ENCODE peak calls at places on chromosome 14, in four cellular contexts. T, Y, N and M are unnamed samples.

GRCh38 chr14:74980746-74981661 is 21.7 kb upstream of the EIF2B2 start:
- DNase-seq in T (no peak), Y (peak; percentile 90), N (no peak), M (no peak)

GRCh38 chr14:49598182-49598478 is 610 bp upstream of the LRR1 start:
- DNase-seq in T (no peak), Y (no peak), N (no peak), M (no peak)

GRCh38 chr14:66496188-66496807 is 10.1 kb downstream of the CCDC196 start:
- DNase-seq in T (no peak), Y (no peak), N (no peak), M (no peak)

GRCh38 chr14:89029961-89030694 is 205.7 kb downstream of the TTC8 start:
- DNase-seq in T (no peak), Y (no peak), N (no peak), M (no peak)

GRCh38 chr14:69693823-69694729 is 72.9 kb upstream of the SRSF5 start:
- DNase-seq in T (no peak), Y (peak; percentile 82), N (no peak), M (no peak)

GRCh38 chr14:90521121-90521929 is 124.5 kb downstream of the CALM1 start:
- DNase-seq in T (no peak), Y (no peak), N (no peak), M (no peak)

GRCh38 chr14:93748208-93749080 is 39.8 kb downstream of the PRIMA1 start:
- DNase-seq in T (no peak), Y (no peak), N (no peak), M (no peak)

GRCh38 chr14:86022031-86022629 is 492.2 kb downstream of the FLRT2 start:
- DNase-seq in T (no peak), Y (no peak), N (no peak), M (no peak)

GRCh38 chr14:101731187-101732080 is 30.1 kb upstream of the PPP2R5C start:
- DNase-seq in T (peak; percentile 90), Y (peak; percentile 90), N (peak; percentile 85), M (peak; percentile 82)

GRCh38 chr14:80705241-80705980 is 236.1 kb downstream of the CEP128 start:
- DNase-seq in T (no peak), Y (no peak), N (no peak), M (no peak)

GRCh38 chr14:50967719-50968266 is 23.5 kb upstream of the PYGL start:
- DNase-seq in T (no peak), Y (no peak), N (no peak), M (no peak)

GRCh38 chr14:105208738-105209075 is 27.6 kb upstream of the NUDT14 start:
- DNase-seq in T (no peak), Y (no peak), N (no peak), M (no peak)

GRCh38 chr14:50910495-50911420 is 33.5 kb downstream of the PYGL start:
- DNase-seq in T (no peak), Y (peak; percentile 68), N (no peak), M (no peak)

GRCh38 chr14:29712586-29712985 is 215.1 kb downstream of the PRKD1 start:
- DNase-seq in T (no peak), Y (no peak), N (no peak), M (no peak)

GRCh38 chr14:105322791-105323556 is 8.4 kb downstream of the PACS2 start:
- DNase-seq in T (no peak), Y (peak; percentile 32), N (no peak), M (no peak)

GRCh38 chr14:102666635-102667034 is 74.2 kb downstream of the RCOR1 start:
- DNase-seq in T (no peak), Y (no peak), N (no peak), M (no peak)

GRCh38 chr14:103847954-103848719 is 762 bp upstream of the PPP1R13B start:
- DNase-seq in T (peak; percentile 76), Y (peak; percentile 86), N (peak; percentile 60), M (no peak)

GRCh38 chr14:41607966-41608663 is 1.4 kb downstream of the LRFN5 start:
- DNase-seq in T (no peak), Y (peak; percentile 71), N (no peak), M (no peak)

GRCh38 chr14:96062010-96062409 is 22.8 kb downstream of the C14orf132 start:
- DNase-seq in T (no peak), Y (peak; percentile 44), N (no peak), M (no peak)

GRCh38 chr14:26761532-26761931 is 163.7 kb upstream of the NOVA1 start:
- DNase-seq in T (no peak), Y (no peak), N (no peak), M (no peak)

GRCh38 chr14:103014466-103015319 is 42.7 kb downstream of the CDC42BPB start:
- DNase-seq in T (no peak), Y (peak; percentile 64), N (no peak), M (no peak)

GRCh38 chr14:88473791-88474190 is 81.0 kb downstream of the PTPN21 start:
- DNase-seq in T (no peak), Y (no peak), N (no peak), M (no peak)

GRCh38 chr14:101078105-101078891 is 174.8 kb upstream of the RTL1 start:
- DNase-seq in T (peak; percentile 30), Y (peak; percentile 38), N (no peak), M (no peak)

GRCh38 chr14:101066826-101067508 is 163.4 kb upstream of the RTL1 start:
- DNase-seq in T (peak; percentile 46), Y (peak; percentile 16), N (peak; percentile 1), M (no peak)

GRCh38 chr14:67602995-67603545 is 3.0 kb upstream of the PIGH start:
- DNase-seq in T (no peak), Y (no peak), N (no peak), M (no peak)

GRCh38 chr14:67599698-67600561 is at the start of gene PIGH:
- DNase-seq in T (peak; percentile 95), Y (peak; percentile 98), N (peak; percentile 95), M (peak; percentile 93)

GRCh38 chr14:67607646-67608045 is 7.6 kb upstream of the PIGH start:
- DNase-seq in T (no peak), Y (no peak), N (no peak), M (no peak)

GRCh38 chr14:67602071-67602470 is 2.0 kb upstream of the PIGH start:
- DNase-seq in T (no peak), Y (no peak), N (no peak), M (no peak)
- H3K27me3 ChIP-seq in T (no peaks in the 10 kb centered on the region), Y (no peaks in the 10 kb centered on the region), N (no peaks in the 10 kb centered on the region), M (no peaks in the 10 kb centered on the region)

DNA sequence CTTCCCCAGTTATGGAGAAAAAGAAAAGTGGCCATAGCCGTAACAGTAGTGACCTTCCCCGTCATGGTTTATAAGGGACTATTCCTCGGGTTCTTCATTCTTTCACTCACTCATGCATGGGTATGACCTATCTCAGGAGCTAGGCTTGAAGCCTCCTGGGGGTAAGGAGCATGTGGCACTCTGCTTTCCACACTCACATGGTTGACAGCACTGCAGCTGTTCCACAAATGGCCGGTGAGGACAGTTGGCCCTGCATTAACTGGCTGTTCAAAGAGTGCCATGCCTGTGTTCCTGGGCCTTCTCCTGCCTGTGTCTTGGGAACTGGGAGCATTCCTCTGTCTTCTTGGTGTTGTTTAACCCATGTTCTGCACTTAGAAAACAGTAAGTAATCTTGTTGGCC is 66.2 kb upstream of the PNMA1 start:
- DNase-seq in T (no peak), Y (peak; percentile 32), N (no peak), M (no peak)
- H3K27me3 ChIP-seq in T (no peaks in the 10 kb centered on the region), Y (no peaks in the 10 kb centered on the region), N (no peaks in the 10 kb centered on the region), M (no peaks in the 10 kb centered on the region)

GRCh38 chr14:59189281-59189821 is 884 bp downstream of the DAAM1 start:
- DNase-seq in T (peak; percentile 73), Y (peak; percentile 81), N (peak; percentile 64), M (peak; percentile 41)

GRCh38 chr14:59188461-59189280 is at the start of gene DAAM1:
- DNase-seq in T (peak; percentile 98), Y (peak; percentile 99), N (peak; percentile 99), M (peak; percentile 97)

GRCh38 chr14:59190372-59190771 is 1.9 kb downstream of the DAAM1 start:
- DNase-seq in T (no peak), Y (peak; percentile 81), N (no peak), M (no peak)

GRCh38 chr14:59187802-59188460 is 536 bp upstream of the DAAM1 start:
- DNase-seq in T (no peak), Y (no peak), N (peak; percentile 71), M (no peak)

GRCh38 chr14:59189822-59190368 is 1.4 kb downstream of the DAAM1 start:
- DNase-seq in T (peak; percentile 85), Y (peak; percentile 96), N (peak; percentile 86), M (peak; percentile 49)
- H3K27me3 ChIP-seq in T (no peaks in the 10 kb centered on the region), Y (peaks cover 20% of the 10 kb centered on the region), N (no peaks in the 10 kb centered on the region), M (no peaks in the 10 kb centered on the region)

DNA sequence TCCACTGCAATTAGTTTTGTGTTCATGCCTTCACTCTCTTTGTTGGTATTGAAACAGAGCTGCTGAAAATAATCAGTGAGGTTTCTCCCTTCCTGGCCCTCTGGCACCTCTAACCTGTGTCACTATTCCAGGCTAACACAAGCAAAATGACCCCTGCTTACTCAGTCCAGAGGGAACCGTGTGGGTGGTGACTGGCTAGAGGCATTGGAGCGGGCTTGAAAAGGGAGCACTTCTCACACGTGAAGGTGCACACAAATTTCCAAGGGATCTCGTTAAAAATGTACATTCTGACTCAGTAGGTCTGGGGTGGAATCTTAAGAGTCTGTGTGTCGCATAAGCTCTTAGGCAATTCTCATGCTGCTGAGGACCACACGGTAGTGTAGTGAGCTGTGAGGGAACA is 1.3 kb upstream of the SLC24A4 start:
- DNase-seq in T (no peak), Y (no peak), N (no peak), M (no peak)
- H3K27me3 ChIP-seq in T (peaks cover 45% of the 10 kb centered on the region), Y (peaks cover 100% of the 10 kb centered on the region), N (peaks cover 17% of the 10 kb centered on the region), M (no peaks in the 10 kb centered on the region)

DNA sequence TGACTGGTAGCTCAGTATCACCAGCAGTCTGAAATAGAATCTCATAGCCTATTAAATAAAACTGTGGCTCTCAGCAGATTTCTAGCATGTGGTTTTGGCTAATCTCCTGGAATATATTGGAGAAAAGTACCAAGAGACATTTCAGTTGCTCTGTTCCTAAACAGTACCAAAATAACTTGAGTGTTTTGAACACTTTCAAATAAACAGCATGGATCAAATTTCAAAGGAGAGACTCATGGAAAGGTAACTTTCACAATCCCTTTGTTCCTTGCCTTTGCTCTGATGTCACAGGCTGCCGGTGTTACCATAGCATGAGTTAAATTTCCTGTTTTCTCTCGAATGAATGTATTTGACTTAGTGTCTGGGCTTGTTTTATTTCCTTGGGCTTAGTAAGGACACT is 3.4 kb downstream of the ARG2 start:
- DNase-seq in T (no peak), Y (no peak), N (no peak), M (peak; percentile 36)
- H3K27me3 ChIP-seq in T (no peaks in the 10 kb centered on the region), Y (peaks cover 12% of the 10 kb centered on the region), N (no peaks in the 10 kb centered on the region), M (no peaks in the 10 kb centered on the region)